ENCODE peak calls at places on chromosomes 13 and 19, in six cellular contexts. J is fibroblast of lung, M is BE2C, G is upper lobe of right lung, X is fibroblast of villous mesenchyme, C is tibial nerve. Y is an unnamed sample.

GRCh38 chr19:49590971-49591730 is at the start of gene PRR12:
- DNase-seq in J (peak), M (peak), G (peak), X (peak), C (no peak), Y (peak)

GRCh38 chr19:33220115-33220514 is 5.5 kb downstream of the SLC7A10 start:
- DNase-seq in J (no peak), M (no peak), G (no peak), X (no peak), C (no peak), Y (no peak)

GRCh38 chr13:27792393-27793218 is at the start of gene GSX1:
- DNase-seq in J (peak), M (no peak), G (peak), X (peak), C (peak), Y (peak)

GRCh38 chr19:40754611-40755247 is 3.7 kb downstream of the SNRPA start:
- DNase-seq in J (no peak), M (no peak), G (no peak), X (peak), C (no peak), Y (no peak)

GRCh38 chr13:111382877-111383276 is 62.4 kb downstream of the TEX29 start:
- DNase-seq in J (no peak), M (no peak), G (no peak), X (no peak), C (no peak), Y (no peak)

GRCh38 chr13:46071590-46072249 is 19.2 kb upstream of the ZC3H13 start:
- DNase-seq in J (no peak), M (no peak), G (no peak), X (no peak), C (no peak), Y (no peak)

GRCh38 chr13:44188257-44188656 is 185.4 kb upstream of the SERP2 start:
- DNase-seq in J (peak), M (no peak), G (no peak), X (peak), C (no peak), Y (peak)

GRCh38 chr19:1206733-1207301 is 1.2 kb downstream of the STK11 start:
- DNase-seq in J (no peak), M (no peak), G (no peak), X (no peak), C (no peak), Y (no peak)

GRCh38 chr19:7928741-7929701 is 3.1 kb upstream of the CTXN1 start:
- DNase-seq in J (peak), M (peak), G (no peak), X (peak), C (peak), Y (peak)

GRCh38 chr13:75153834-75154233 is 328.1 kb downstream of the TBC1D4 start:
- DNase-seq in J (peak), M (no peak), G (no peak), X (peak), C (no peak), Y (peak)

GRCh38 chr19:50661087-50661486 is 11.8 kb downstream of the C19orf81 start:
- DNase-seq in J (no peak), M (no peak), G (no peak), X (no peak), C (no peak), Y (no peak)

GRCh38 chr19:55084416-55084815 is 8.7 kb downstream of the EPS8L1 start:
- DNase-seq in J (no peak), M (no peak), G (no peak), X (no peak), C (no peak), Y (no peak)

GRCh38 chr19:13981021-13981420 is 25.1 kb downstream of the RFX1 start:
- DNase-seq in J (no peak), M (peak), G (no peak), X (no peak), C (no peak), Y (no peak)

GRCh38 chr19:4803736-4804695 is 12.5 kb downstream of the FEM1A start:
- DNase-seq in J (peak), M (peak), G (peak), X (peak), C (no peak), Y (peak)

GRCh38 chr13:101341464-101341863 is 74.8 kb downstream of the NALCN start:
- DNase-seq in J (no peak), M (no peak), G (no peak), X (peak), C (no peak), Y (no peak)

GRCh38 chr13:46179576-46180368 is 2.2 kb downstream of the LCP1 start:
- DNase-seq in J (no peak), M (no peak), G (peak), X (no peak), C (no peak), Y (no peak)

GRCh38 chr13:113667771-113668490 is 912 bp downstream of the GRK1 start:
- DNase-seq in J (no peak), M (peak), G (peak), X (no peak), C (peak), Y (no peak)

GRCh38 chr19:53431399-53432087 is at the start of gene ZNF761:
- DNase-seq in J (peak), M (peak), G (peak), X (peak), C (peak), Y (peak)

DNA sequence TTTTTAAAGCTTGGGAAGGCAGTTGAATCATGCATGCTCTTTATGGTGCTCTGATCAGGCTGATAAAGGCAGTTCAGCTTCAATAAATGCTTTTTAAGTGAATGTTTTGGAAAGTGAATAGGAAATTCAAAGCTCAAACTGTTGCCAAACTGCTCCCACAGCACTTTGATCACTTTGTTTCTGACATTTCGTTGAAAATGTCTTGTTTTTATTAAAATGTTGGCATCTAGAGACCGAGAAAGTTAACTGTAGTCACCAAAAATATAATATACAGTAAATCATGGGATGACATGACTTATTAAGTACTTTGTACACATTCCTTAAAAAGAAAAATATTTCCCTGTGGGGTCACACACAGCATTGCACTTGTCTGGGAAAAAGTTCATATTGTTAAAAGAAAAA is 625.7 kb upstream of the PCDH9 start:
- DNase-seq in J (no peak), M (no peak), G (no peak), X (no peak), C (no peak), Y (no peak)
- TF ChIP-seq CTCF in J (no peak), M (no peak), G (no peak), X (no peak), C (no peak), Y (no peak)

GRCh38 chr13:52112606-52113005 is 16.3 kb downstream of the NEK5 start:
- DNase-seq in J (peak), M (no peak), G (no peak), X (no peak), C (no peak), Y (no peak)
- H3K4me3 ChIP-seq in J (no peak), M (no peak), G (no peak), X (no peak), C (no peak), Y (no peak)

GRCh38 chr19:10104665-10105221 is 1.4 kb upstream of the PPAN start:
- DNase-seq in J (no peak), M (no peak), G (no peak), X (no peak), C (no peak), Y (no peak)
- TF ChIP-seq CTCF in J (no peak), M (no peak), G (no peak), X (no peak), C (no peak), Y (no peak)

DNA sequence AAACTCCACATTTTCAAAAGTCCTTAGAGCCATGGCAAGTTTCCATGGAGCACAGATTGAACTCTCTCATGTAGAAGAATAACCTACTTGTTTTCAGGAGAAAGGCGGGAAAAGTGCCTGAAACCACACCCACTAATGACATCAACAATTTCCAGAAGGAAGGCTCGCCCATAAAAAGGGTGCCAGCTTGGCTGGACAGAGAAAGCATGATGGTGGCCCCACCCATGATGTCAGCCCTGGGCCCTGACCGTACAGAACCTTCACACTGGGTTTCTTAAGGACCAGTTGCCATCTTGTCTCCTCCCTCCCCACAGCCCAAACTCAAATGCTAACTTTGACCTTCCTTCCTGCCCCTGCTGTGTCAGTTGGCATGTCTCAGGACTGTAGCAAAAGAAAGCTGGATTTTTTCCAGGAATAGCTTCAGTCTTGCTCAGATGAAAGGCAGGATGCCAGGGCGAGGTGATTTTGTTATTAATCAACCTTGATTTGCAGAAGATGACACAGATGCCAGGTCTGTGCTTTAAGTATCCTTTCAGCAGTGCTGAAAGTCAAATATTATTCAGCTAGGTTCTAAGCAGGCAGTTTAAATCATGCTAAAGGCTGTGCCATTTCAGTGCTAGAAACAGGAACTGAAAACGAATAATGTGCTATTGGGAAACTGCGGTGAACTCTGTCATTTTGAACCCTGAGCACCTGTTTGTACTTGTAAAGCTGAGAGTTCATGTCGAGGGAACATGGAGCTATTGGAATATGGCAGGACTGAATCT is 89.5 kb upstream of the RFC3 start:
- DNase-seq in J (peak), M (no peak), G (no peak), X (no peak), C (peak), Y (peak)
- H3K4me3 ChIP-seq in J (no peak), M (no peak), G (no peak), X (no peak), C (no peak), Y (no peak)

GRCh38 chr19:36572593-36573019 is 486 bp downstream of the ZNF529 start:
- DNase-seq in J (no peak), M (no peak), G (no peak), X (no peak), C (no peak), Y (no peak)
- TF ChIP-seq CTCF in J (no peak), M (no peak), G (no peak), X (no peak), C (no peak), Y (no peak)

GRCh38 chr13:51728275-51728673 is 75.7 kb downstream of the DHRS12 start:
- DNase-seq in J (no peak), M (no peak), G (no peak), X (no peak), C (no peak), Y (no peak)
- H3K4me3 ChIP-seq in J (no peak), M (no peak), G (no peak), X (no peak), C (no peak), Y (no peak)

GRCh38 chr19:23286477-23286876 is 36.3 kb upstream of the ZNF724 start:
- DNase-seq in J (no peak), M (peak), G (no peak), X (no peak), C (no peak), Y (no peak)
- TF ChIP-seq CTCF in J (peak), M (peak), G (peak), X (peak), C (no peak), Y (peak)